ENCODE peak calls at places on chromosomes 5 and 9, in five cellular contexts. F is amniotic stem cell, W is amniotic epithelial cell, O is T-helper 2 cell, N is LoVo. D is an unnamed sample.
A peak's percentile ranks its signal among the peaks of the same experiment; 100 is the strongest.

GRCh38 chr5:55923177-55923872 is 71.4 kb downstream of the IL6ST start:
- DNase-seq in F (no peak), W (no peak), O (peak; percentile 25), N (peak; percentile 9), D (peak; percentile 65)

GRCh38 chr5:56310711-56311204 is 77.6 kb upstream of the ANKRD55 start:
- DNase-seq in F (no peak), W (peak; percentile 95), O (no peak), N (no peak), D (no peak)

GRCh38 chr5:6723901-6724300 is 10.7 kb downstream of the TENT4A start:
- DNase-seq in F (no peak), W (no peak), O (no peak), N (no peak), D (no peak)

GRCh38 chr9:93198839-93199625 is 15.1 kb downstream of the WNK2 start:
- DNase-seq in F (no peak), W (no peak), O (no peak), N (no peak), D (no peak)

GRCh38 chr9:124355941-124356744 is 59.1 kb downstream of the PSMB7 start:
- DNase-seq in F (no peak), W (no peak), O (no peak), N (no peak), D (no peak)

GRCh38 chr9:90888941-90889340 is 87.3 kb downstream of the SYK start:
- DNase-seq in F (no peak), W (no peak), O (no peak), N (no peak), D (no peak)

GRCh38 chr9:131838581-131839280 is 98.9 kb upstream of the RAPGEF1 start:
- DNase-seq in F (no peak), W (no peak), O (no peak), N (no peak), D (peak; percentile 61)

GRCh38 chr5:25414746-25415145 is 770.0 kb upstream of the CDH10 start:
- DNase-seq in F (no peak), W (no peak), O (no peak), N (no peak), D (no peak)

GRCh38 chr5:144374637-144375036 is 204.0 kb downstream of the KCTD16 start:
- DNase-seq in F (no peak), W (no peak), O (no peak), N (no peak), D (no peak)

GRCh38 chr9:33167949-33168535 is 906 bp upstream of the B4GALT1 start:
- DNase-seq in F (no peak), W (no peak), O (no peak), N (no peak), D (no peak)

GRCh38 chr9:72361227-72361626 is 3.8 kb downstream of the ZFAND5 start:
- DNase-seq in F (no peak), W (no peak), O (no peak), N (no peak), D (no peak)

GRCh38 chr9:99039388-99040182 is 65.3 kb upstream of the TGFBR1 start:
- DNase-seq in F (no peak), W (no peak), O (no peak), N (no peak), D (no peak)

GRCh38 chr5:95599252-95599651 is 20.6 kb upstream of the GPR150 start:
- DNase-seq in F (no peak), W (no peak), O (no peak), N (no peak), D (peak; percentile 32)

GRCh38 chr5:65037845-65038815 is 269.4 kb downstream of the CWC27 start:
- DNase-seq in F (no peak), W (no peak), O (peak; percentile 44), N (peak; percentile 33), D (peak; percentile 82)

GRCh38 chr9:37582548-37583157 is 6.5 kb upstream of the FBXO10 start:
- DNase-seq in F (peak; percentile 23), W (peak; percentile 78), O (no peak), N (peak; percentile 30), D (no peak)

GRCh38 chr5:51944500-51945125 is 561.4 kb downstream of the ISL1 start:
- DNase-seq in F (no peak), W (no peak), O (no peak), N (no peak), D (no peak)

GRCh38 chr5:307306-307705 is 14.2 kb upstream of the AHRR start:
- DNase-seq in F (no peak), W (no peak), O (no peak), N (no peak), D (no peak)

GRCh38 chr5:109942646-109943045 is 252.9 kb downstream of the MAN2A1 start:
- DNase-seq in F (no peak), W (no peak), O (no peak), N (no peak), D (no peak)

GRCh38 chr9:101486693-101487442 is 46.8 kb upstream of the RNF20 start:
- DNase-seq in F (peak; percentile 67), W (no peak), O (no peak), N (peak; percentile 66), D (peak; percentile 89)

GRCh38 chr9:126276056-126276728 is 50.4 kb upstream of the MVB12B start:
- DNase-seq in F (no peak), W (no peak), O (no peak), N (no peak), D (no peak)

GRCh38 chr9:126777733-126778132 is 27.1 kb upstream of the ZBTB43 start:
- DNase-seq in F (no peak), W (no peak), O (no peak), N (no peak), D (peak; percentile 85)

GRCh38 chr5:126100767-126101166 is 322.4 kb upstream of the GRAMD2B start:
- DNase-seq in F (no peak), W (no peak), O (no peak), N (no peak), D (no peak)

GRCh38 chr5:1513326-1514026 is 10.3 kb downstream of the LPCAT1 start:
- DNase-seq in F (no peak), W (no peak), O (no peak), N (no peak), D (peak; percentile 24)

GRCh38 chr5:101012880-101013279 is 109.8 kb upstream of the ST8SIA4 start:
- DNase-seq in F (no peak), W (no peak), O (no peak), N (no peak), D (no peak)

GRCh38 chr9:8053501-8053900 is 253.9 kb upstream of the DMAC1 start:
- DNase-seq in F (no peak), W (no peak), O (no peak), N (no peak), D (no peak)

GRCh38 chr5:35884125-35884788 is 27.6 kb downstream of the IL7R start:
- DNase-seq in F (peak; percentile 32), W (peak; percentile 82), O (no peak), N (peak; percentile 46), D (peak; percentile 30)

GRCh38 chr9:9790216-9790872 is 822.5 kb downstream of the PTPRD start:
- DNase-seq in F (no peak), W (peak; percentile 10), O (no peak), N (peak; percentile 40), D (no peak)

GRCh38 chr5:134525687-134526482 is 415 bp downstream of the JADE2 start:
- DNase-seq in F (peak; percentile 25), W (peak; percentile 84), O (peak; percentile 46), N (peak; percentile 53), D (peak; percentile 70)

GRCh38 chr5:159442210-159442850 is 112.0 kb upstream of the IL12B start:
- DNase-seq in F (no peak), W (peak; percentile 18), O (no peak), N (no peak), D (peak; percentile 59)

GRCh38 chr5:179131321-179131835 is 71.2 kb downstream of the ZNF354C start:
- DNase-seq in F (no peak), W (no peak), O (no peak), N (no peak), D (no peak)

GRCh38 chr5:137995077-137995746 is 37.7 kb downstream of the FAM13B start:
- DNase-seq in F (no peak), W (peak; percentile 42), O (no peak), N (no peak), D (no peak)

GRCh38 chr9:82597225-82598158 is 465.4 kb downstream of the RASEF start:
- DNase-seq in F (no peak), W (no peak), O (no peak), N (no peak), D (no peak)